ENCODE peak calls at places on chromosomes 6 and 20, in eight cellular contexts. C is lower leg skin, E is right cardiac atrium, O is NT2/D1, A is GM12865, J is cardiac fibroblast, H is thyroid gland, G is kidney. M is an unnamed sample.

GRCh38 chr6:113361014-113361645 is 496.0 kb upstream of the MARCKS start:
- DNase-seq in C (no peak), E (no peak), O (no peak), A (no peak), J (peak; percentile 79), H (no peak), G (no peak), M (no peak)

GRCh38 chr20:19807901-19808300 is 49.8 kb downstream of the RIN2 start:
- DNase-seq in C (no peak), E (no peak), O (no peak), A (no peak), J (no peak), H (no peak), G (no peak), M (no peak)

GRCh38 chr6:137175157-137175889 is 1.9 kb upstream of the IL22RA2 start:
- DNase-seq in C (no peak), E (no peak), O (no peak), A (no peak), J (no peak), H (no peak), G (no peak), M (no peak)

GRCh38 chr6:118635909-118636735 is 15.3 kb downstream of the CEP85L start:
- DNase-seq in C (no peak), E (no peak), O (no peak), A (no peak), J (no peak), H (no peak), G (no peak), M (no peak)

GRCh38 chr6:45727824-45728449 is 287.7 kb downstream of the CLIC5 start:
- DNase-seq in C (no peak), E (no peak), O (no peak), A (no peak), J (no peak), H (no peak), G (no peak), M (no peak)

GRCh38 chr20:48629069-48629959 is 198.5 kb downstream of the PREX1 start:
- DNase-seq in C (no peak), E (no peak), O (no peak), A (no peak), J (no peak), H (no peak), G (peak; percentile 59), M (no peak)

GRCh38 chr6:10203651-10204050 is 211.2 kb downstream of the TFAP2A start:
- DNase-seq in C (no peak), E (no peak), O (no peak), A (no peak), J (no peak), H (no peak), G (no peak), M (no peak)

GRCh38 chr20:50870572-50871161 is 60.6 kb downstream of the ADNP start:
- DNase-seq in C (no peak), E (peak; percentile 72), O (peak; percentile 96), A (no peak), J (no peak), H (peak; percentile 57), G (no peak), M (no peak)

GRCh38 chr6:170008386-170008785 is 257.0 kb downstream of the ERMARD start:
- DNase-seq in C (peak; percentile 70), E (no peak), O (no peak), A (no peak), J (no peak), H (no peak), G (no peak), M (no peak)

GRCh38 chr20:43914697-43915208 is at the start of gene TOX2:
- DNase-seq in C (peak; percentile 80), E (peak; percentile 72), O (no peak), A (peak; percentile 68), J (peak; percentile 32), H (peak; percentile 22), G (no peak), M (no peak)

GRCh38 chr6:14286144-14286543 is 168.6 kb downstream of the CD83 start:
- DNase-seq in C (no peak), E (no peak), O (no peak), A (no peak), J (peak; percentile 93), H (no peak), G (no peak), M (no peak)

GRCh38 chr6:44049163-44049988 is 77.9 kb downstream of the MRPL14 start:
- DNase-seq in C (no peak), E (no peak), O (no peak), A (peak; percentile 46), J (peak; percentile 66), H (no peak), G (peak; percentile 32), M (no peak)

GRCh38 chr20:62570403-62570802 is 71.9 kb upstream of the SLCO4A1 start:
- DNase-seq in C (no peak), E (no peak), O (no peak), A (no peak), J (no peak), H (no peak), G (no peak), M (no peak)

GRCh38 chr6:35876902-35877301 is 44.0 kb downstream of the SRPK1 start:
- DNase-seq in C (no peak), E (no peak), O (peak; percentile 9), A (no peak), J (peak; percentile 22), H (no peak), G (no peak), M (no peak)

GRCh38 chr20:63114693-63115069 is 101.2 kb downstream of the YTHDF1 start:
- DNase-seq in C (no peak), E (no peak), O (no peak), A (no peak), J (no peak), H (no peak), G (peak; percentile 13), M (no peak)

GRCh38 chr20:5722927-5723326 is 27.3 kb upstream of the SHLD1 start:
- DNase-seq in C (no peak), E (no peak), O (no peak), A (no peak), J (no peak), H (no peak), G (no peak), M (no peak)

GRCh38 chr6:131413831-131414191 is 159.2 kb upstream of the ARG1 start:
- DNase-seq in C (no peak), E (no peak), O (no peak), A (no peak), J (no peak), H (no peak), G (no peak), M (no peak)
- H3K4me3 ChIP-seq in C (no peak overlapping the region), E (no peak overlapping the region), O (no peak overlapping the region), A (no peak overlapping the region), J (no peak overlapping the region), H (no peak overlapping the region), G (no peak overlapping the region), M (no peak overlapping the region)

GRCh38 chr6:139135578-139136545 is 982 bp downstream of the HECA start:
- DNase-seq in C (peak; percentile 91), E (peak; percentile 91), O (no peak), A (peak; percentile 61), J (peak; percentile 49), H (peak; percentile 46), G (peak; percentile 90), M (no peak)

GRCh38 chr6:139133272-139133671 is 1.6 kb upstream of the HECA start:
- DNase-seq in C (peak; percentile 88), E (no peak), O (no peak), A (peak; percentile 58), J (peak; percentile 46), H (no peak), G (peak; percentile 60), M (no peak)

GRCh38 chr6:139133733-139134360 is 1.0 kb upstream of the HECA start:
- DNase-seq in C (no peak), E (no peak), O (no peak), A (no peak), J (no peak), H (no peak), G (no peak), M (no peak)

GRCh38 chr6:139134817-139135577 is at the start of gene HECA:
- DNase-seq in C (peak; percentile 100), E (peak; percentile 99), O (peak; percentile 72), A (peak; percentile 95), J (peak; percentile 95), H (peak; percentile 97), G (peak; percentile 99), M (peak; percentile 88)

GRCh38 chr6:139137716-139138115 is 2.8 kb downstream of the HECA start:
- DNase-seq in C (no peak), E (no peak), O (no peak), A (no peak), J (no peak), H (no peak), G (no peak), M (no peak)
- H3K4me3 ChIP-seq in C (no peak overlapping the region), E (peak overlapping the region; percentile 96), O (no peak overlapping the region), A (no peak overlapping the region), J (no peak overlapping the region), H (no peak overlapping the region), G (no peak overlapping the region), M (no peak overlapping the region)

GRCh38 chr6:111603648-111604047 is 2.0 kb downstream of the TRAF3IP2 start:
- DNase-seq in C (no peak), E (no peak), O (no peak), A (no peak), J (peak; percentile 46), H (no peak), G (no peak), M (no peak)
- H3K4me3 ChIP-seq in C (no peak overlapping the region), E (peak overlapping the region; percentile 9), O (no peak overlapping the region), A (no peak overlapping the region), J (peak overlapping the region; percentile 58), H (peak overlapping the region; percentile 37), G (peak overlapping the region; percentile 1), M (no peak overlapping the region)

GRCh38 chr6:111462770-111463391 is 20.1 kb downstream of the REV3L start:
- DNase-seq in C (no peak), E (no peak), O (no peak), A (no peak), J (peak; percentile 69), H (no peak), G (no peak), M (no peak)

GRCh38 chr6:111458670-111459232 is 24.3 kb downstream of the REV3L start:
- DNase-seq in C (no peak), E (no peak), O (no peak), A (no peak), J (no peak), H (no peak), G (no peak), M (no peak)

GRCh38 chr6:111464184-111464583 is 18.8 kb downstream of the REV3L start:
- DNase-seq in C (no peak), E (no peak), O (no peak), A (no peak), J (no peak), H (no peak), G (no peak), M (no peak)

GRCh38 chr6:111456208-111456607 is 26.8 kb downstream of the REV3L start:
- DNase-seq in C (no peak), E (no peak), O (no peak), A (no peak), J (peak; percentile 26), H (no peak), G (no peak), M (no peak)

GRCh38 chr6:111461860-111462259 is 21.2 kb downstream of the REV3L start:
- DNase-seq in C (no peak), E (no peak), O (no peak), A (no peak), J (no peak), H (no peak), G (no peak), M (no peak)
- H3K4me3 ChIP-seq in C (no peak overlapping the region), E (no peak overlapping the region), O (no peak overlapping the region), A (no peak overlapping the region), J (no peak overlapping the region), H (no peak overlapping the region), G (peak overlapping the region; percentile 37), M (no peak overlapping the region)

GRCh38 chr20:31674895-31675827 is 37.4 kb downstream of the COX4I2 start:
- DNase-seq in C (peak; percentile 92), E (peak; percentile 87), O (no peak), A (peak; percentile 84), J (peak; percentile 92), H (peak; percentile 68), G (peak; percentile 82), M (peak; percentile 96)
- H3K4me3 ChIP-seq in C (no peak overlapping the region), E (no peak overlapping the region), O (no peak overlapping the region), A (peak overlapping the region; percentile 87), J (peak overlapping the region; percentile 28), H (no peak overlapping the region), G (no peak overlapping the region), M (peak overlapping the region; percentile 54)

M was measured in Jurkat, Clone E6-1.